ENCODE peak calls at places on chromosomes 2 and 18, in seven cellular contexts. N, U, C, B, J, F and K are unnamed samples.

GRCh38 chr2:182545420-182546167 is 118.8 kb upstream of the PDE1A start:
- DNase-seq in U (no peak), N (no peak), C (no peak), F (no peak), B (no peak), J (no peak), K (no peak)

GRCh38 chr2:121355488-121355887 is 70.5 kb upstream of the TFCP2L1 start:
- DNase-seq in F (no peak), U (no peak), J (no peak), B (no peak), C (peak; percentile 59), N (no peak), K (no peak)

GRCh38 chr2:96762529-96763253 is 2.0 kb downstream of the CNNM4 start:
- DNase-seq in C (peak; percentile 25), J (no peak), B (no peak), U (no peak), F (no peak), N (no peak), K (no peak)

GRCh38 chr18:8264861-8265411 is 344.3 kb upstream of the RAB12 start:
- DNase-seq in F (no peak), U (peak; percentile 50), B (no peak), J (no peak), C (peak; percentile 66), N (peak; percentile 6), K (peak; percentile 40)

GRCh38 chr2:161709428-161709827 is 85.2 kb downstream of the SLC4A10 start:
- DNase-seq in F (no peak), N (no peak), J (no peak), B (no peak), U (no peak), C (no peak), K (no peak)

GRCh38 chr2:160337728-160338127 is 137.7 kb upstream of the ITGB6 start:
- DNase-seq in F (no peak), J (no peak), C (no peak), N (no peak), B (no peak), U (no peak), K (no peak)

GRCh38 chr2:175366814-175367213 is 185.3 kb upstream of the ATP5MC3 start:
- DNase-seq in F (no peak), N (no peak), C (peak; percentile 61), J (no peak), B (no peak), U (peak; percentile 72), K (no peak)

GRCh38 chr2:17518212-17519154 is at the start of gene RAD51AP2:
- DNase-seq in N (no peak), C (peak; percentile 72), B (no peak), U (peak; percentile 20), F (peak; percentile 94), J (no peak), K (peak; percentile 90)

GRCh38 chr2:54092940-54093339 is 22.5 kb upstream of the ACYP2 start:
- DNase-seq in B (no peak), N (no peak), J (no peak), U (no peak), C (no peak), F (no peak), K (no peak)

GRCh38 chr2:38068228-38068627 is 7.7 kb downstream of the CYP1B1 start:
- DNase-seq in C (no peak), B (no peak), F (no peak), N (no peak), U (no peak), J (no peak), K (no peak)

GRCh38 chr2:129868151-129868550 is 111.3 kb upstream of the RAB6C start:
- DNase-seq in B (no peak), C (no peak), U (no peak), F (no peak), J (no peak), N (no peak), K (no peak)

GRCh38 chr2:16429002-16429401 is 236.6 kb downstream of the CYRIA start:
- DNase-seq in B (no peak), N (no peak), F (no peak), C (no peak), U (no peak), J (no peak), K (no peak)

GRCh38 chr2:70696142-70696541 is 71.9 kb downstream of the ADD2 start:
- DNase-seq in C (no peak), B (no peak), U (no peak), F (no peak), N (no peak), J (no peak), K (no peak)

GRCh38 chr2:216693414-216694100 is 1.8 kb downstream of the IGFBP5 start:
- DNase-seq in N (no peak), U (no peak), C (no peak), J (no peak), F (no peak), B (no peak), K (peak; percentile 28)

GRCh38 chr18:49892148-49892924 is 79.0 kb upstream of the ACAA2 start:
- DNase-seq in C (no peak), N (no peak), J (no peak), F (no peak), B (no peak), U (no peak), K (no peak)

GRCh38 chr2:217258170-217258569 is 398.3 kb upstream of the TNP1 start:
- DNase-seq in J (no peak), N (no peak), F (no peak), C (no peak), B (no peak), U (no peak), K (no peak)

GRCh38 chr2:225479386-225479785 is 79.9 kb downstream of the NYAP2 start:
- DNase-seq in N (no peak), C (no peak), J (no peak), B (no peak), F (no peak), U (no peak), K (no peak)

GRCh38 chr2:201856561-201856960 is 50.2 kb downstream of the CDK15 start:
- DNase-seq in U (no peak), J (no peak), N (no peak), C (no peak), B (no peak), F (no peak), K (no peak)

GRCh38 chr2:216352653-216353270 is 19.5 kb downstream of the MARCHF4 start:
- DNase-seq in F (no peak), B (no peak), J (no peak), U (no peak), N (no peak), C (no peak), K (no peak)

GRCh38 chr2:152961376-152961775 is 243.0 kb downstream of the ARL6IP6 start:
- DNase-seq in N (no peak), B (no peak), C (no peak), F (no peak), U (no peak), J (no peak), K (no peak)

GRCh38 chr2:58620127-58620526 is 379.0 kb upstream of the FANCL start:
- DNase-seq in C (no peak), J (no peak), B (no peak), N (no peak), F (no peak), U (no peak), K (no peak)

GRCh38 chr2:39636306-39636705 is 29.4 kb upstream of the TMEM178A start:
- DNase-seq in C (no peak), U (no peak), B (no peak), J (no peak), F (no peak), N (no peak), K (no peak)

GRCh38 chr2:88807237-88807962 is 115.9 kb downstream of the RPIA start:
- DNase-seq in J (no peak), U (no peak), N (no peak), C (no peak), F (no peak), B (no peak), K (no peak)

GRCh38 chr2:80014637-80015036 is 289.9 kb downstream of the LRRTM1 start:
- DNase-seq in C (no peak), N (no peak), B (no peak), J (no peak), U (no peak), F (no peak), K (no peak)

GRCh38 chr18:8943900-8944870 is 158.3 kb upstream of the NDUFV2 start:
- DNase-seq in F (no peak), B (no peak), J (no peak), C (no peak), U (no peak), N (no peak), K (no peak)

GRCh38 chr2:54801422-54801821 is 78.0 kb downstream of the EML6 start:
- DNase-seq in F (no peak), U (no peak), C (peak; percentile 78), B (no peak), N (no peak), J (no peak), K (no peak)

GRCh38 chr2:181304011-181304844 is 153.0 kb upstream of the ITGA4 start:
- DNase-seq in N (no peak), B (no peak), F (no peak), U (no peak), C (no peak), J (no peak), K (no peak)

GRCh38 chr2:217068677-217069250 is 208.9 kb upstream of the TNP1 start:
- DNase-seq in J (no peak), N (no peak), C (no peak), U (no peak), F (no peak), B (no peak), K (no peak)

GRCh38 chr2:104919127-104919526 is 65.2 kb downstream of the POU3F3 start:
- DNase-seq in U (no peak), C (no peak), N (no peak), J (no peak), B (no peak), F (no peak), K (no peak)

GRCh38 chr18:58581265-58581664 is 47.6 kb downstream of the ALPK2 start:
- DNase-seq in C (no peak), F (no peak), N (peak; percentile 20), U (no peak), B (no peak), J (no peak), K (no peak)

GRCh38 chr18:27540126-27540525 is 355.0 kb upstream of the CHST9 start:
- DNase-seq in C (no peak), F (no peak), J (no peak), U (no peak), N (no peak), B (no peak), K (no peak)

GRCh38 chr2:168939918-168940317 is 38.8 kb downstream of the G6PC2 start:
- DNase-seq in B (no peak), N (no peak), F (no peak), U (no peak), C (no peak), J (no peak), K (no peak)

GRCh38 chr2:33104052-33104623 is 157.4 kb downstream of the LTBP1 start:
- DNase-seq in B (no peak), J (no peak), N (no peak), F (no peak), U (no peak), C (no peak), K (no peak)

GRCh38 chr2:189407161-189407943 is 33.9 kb upstream of the WDR75 start:
- DNase-seq in N (no peak), J (no peak), B (no peak), U (no peak), F (no peak), C (no peak), K (no peak)

GRCh38 chr2:155372969-155373368 is 674.5 kb downstream of the KCNJ3 start:
- DNase-seq in J (no peak), U (no peak), C (peak; percentile 16), F (no peak), N (no peak), B (no peak), K (no peak)

GRCh38 chr2:200761168-200761715 is 50.5 kb upstream of the BZW1 start:
- DNase-seq in C (no peak), U (no peak), N (no peak), F (no peak), B (no peak), J (no peak), K (no peak)